ENCODE peak calls at places on chromosomes 7 and 10, in ten cellular contexts. Z is endothelial cell, W is mucosa of descending colon, A is tibial artery, L is HL-60, T is WERI-Rb-1, H is AG09319, B is Caco-2, V is neural crest cell, O is GM13976. G is an unnamed sample.

GRCh38 chr10:124383496-124383895 is 35.2 kb downstream of the OAT start:
- DNase-seq in W (no peak), L (no peak), O (no peak), Z (no peak), V (no peak), B (no peak), A (peak), T (no peak), H (no peak), G (no peak)

GRCh38 chr7:105009667-105010537 is 4.1 kb upstream of the KMT2E start:
- DNase-seq in Z (no peak), H (no peak), V (no peak), W (no peak), O (no peak), B (no peak), T (no peak), A (no peak), L (no peak), G (no peak)

GRCh38 chr7:108461855-108462254 is 5.6 kb upstream of the NRCAM start:
- DNase-seq in V (no peak), B (no peak), O (no peak), L (no peak), A (no peak), H (peak), Z (no peak), W (no peak), T (peak), G (no peak)

GRCh38 chr7:107076781-107077698 is 32.5 kb downstream of the PRKAR2B start:
- DNase-seq in B (no peak), O (no peak), Z (no peak), V (no peak), L (no peak), H (no peak), T (no peak), W (no peak), A (no peak), G (no peak)

GRCh38 chr10:13765641-13766341 is 179.0 kb downstream of the PRPF18 start:
- DNase-seq in Z (no peak), O (no peak), B (peak), W (peak), T (no peak), A (no peak), V (no peak), H (no peak), L (no peak), G (peak)

GRCh38 chr7:32670105-32670504 is 174.8 kb downstream of the AVL9 start:
- DNase-seq in L (no peak), Z (no peak), T (no peak), O (no peak), W (peak), A (no peak), B (peak), H (no peak), V (no peak), G (peak)

GRCh38 chr10:65968437-65968836 is 957.4 kb upstream of the LRRTM3 start:
- DNase-seq in A (no peak), T (no peak), Z (no peak), W (no peak), L (no peak), O (no peak), B (no peak), V (no peak), H (no peak), G (no peak)

GRCh38 chr10:61898435-61898778 is 3.1 kb upstream of the ARID5B start:
- DNase-seq in W (no peak), T (no peak), L (no peak), B (peak), A (no peak), H (no peak), O (no peak), Z (no peak), V (no peak), G (no peak)

GRCh38 chr10:58385784-58386112 is 538 bp downstream of the TFAM start:
- DNase-seq in W (peak), V (peak), O (peak), B (peak), H (no peak), Z (peak), T (peak), A (no peak), L (no peak), G (peak)

GRCh38 chr10:1074063-1074747 is 18.0 kb downstream of the WDR37 start:
- DNase-seq in W (no peak), L (no peak), B (no peak), O (no peak), V (no peak), Z (no peak), H (no peak), A (no peak), T (no peak), G (no peak)

GRCh38 chr10:93593749-93594148 is 7.3 kb downstream of the RBP4 start:
- DNase-seq in L (no peak), A (no peak), Z (no peak), H (no peak), V (no peak), T (no peak), B (no peak), O (no peak), W (no peak), G (no peak)

GRCh38 chr10:128854965-128855364 is 612.1 kb upstream of the MGMT start:
- DNase-seq in T (no peak), O (no peak), V (no peak), Z (no peak), L (no peak), W (peak), B (no peak), H (no peak), A (peak), G (no peak)

GRCh38 chr7:727104-727805 is at the start of gene PRKAR1B:
- DNase-seq in V (no peak), L (peak), W (peak), T (peak), Z (no peak), H (no peak), O (peak), B (peak), A (no peak), G (peak)

GRCh38 chr7:130345106-130345505 is 490 bp downstream of the CPA5 start:
- DNase-seq in T (no peak), W (no peak), H (no peak), B (no peak), O (no peak), V (no peak), A (no peak), L (no peak), Z (no peak), G (no peak)

GRCh38 chr10:21020545-21020944 is 123.4 kb upstream of the NEBL start:
- DNase-seq in Z (peak), W (peak), T (peak), B (peak), H (no peak), L (no peak), O (peak), A (no peak), V (no peak), G (peak)

GRCh38 chr10:43943119-43943824 is 294.6 kb upstream of the ZNF32 start:
- DNase-seq in V (no peak), W (no peak), B (no peak), O (no peak), A (no peak), L (no peak), T (no peak), H (no peak), Z (peak), G (no peak)

GRCh38 chr7:24830440-24831050 is 73.3 kb upstream of the GSDME start:
- DNase-seq in O (no peak), H (no peak), W (peak), A (no peak), B (no peak), L (no peak), V (no peak), Z (no peak), T (no peak), G (no peak)

GRCh38 chr10:99756158-99756557 is 24.1 kb downstream of the CUTC start:
- DNase-seq in V (no peak), L (no peak), A (no peak), T (no peak), H (no peak), B (no peak), Z (no peak), W (no peak), O (no peak), G (no peak)

GRCh38 chr7:33040803-33041516 is 21.6 kb downstream of the NT5C3A start:
- DNase-seq in B (no peak), A (no peak), V (no peak), L (no peak), O (peak), W (peak), T (no peak), H (no peak), Z (no peak), G (peak)

GRCh38 chr7:48781783-48782182 is 142.6 kb upstream of the CDC14C start:
- DNase-seq in T (no peak), A (no peak), B (no peak), V (no peak), W (no peak), Z (no peak), O (no peak), L (no peak), H (no peak), G (no peak)

GRCh38 chr10:129968020-129968861 is 4.2 kb upstream of the EBF3 start:
- DNase-seq in Z (peak), O (no peak), W (no peak), T (no peak), H (no peak), L (no peak), V (no peak), B (no peak), A (peak), G (no peak)

GRCh38 chr10:129740532-129741279 is 223.4 kb downstream of the EBF3 start:
- DNase-seq in B (peak), T (no peak), Z (no peak), W (no peak), V (no peak), L (no peak), A (peak), H (no peak), O (no peak), G (no peak)

GRCh38 chr7:84912993-84913635 is 273.7 kb downstream of the SEMA3D start:
- DNase-seq in H (no peak), A (no peak), V (no peak), L (no peak), Z (no peak), T (no peak), W (no peak), O (no peak), B (peak), G (no peak)

GRCh38 chr7:84916161-84916560 is 270.7 kb downstream of the SEMA3D start:
- DNase-seq in B (peak), W (no peak), L (no peak), Z (no peak), T (no peak), O (no peak), H (no peak), A (no peak), V (no peak), G (no peak)

GRCh38 chr7:84913731-84914130 is 273.1 kb downstream of the SEMA3D start:
- DNase-seq in H (peak), Z (no peak), V (no peak), W (no peak), L (no peak), O (no peak), B (no peak), A (no peak), T (no peak), G (no peak)

GRCh38 chr7:84912537-84912936 is 274.3 kb downstream of the SEMA3D start:
- DNase-seq in T (no peak), W (no peak), O (no peak), B (no peak), A (no peak), L (no peak), Z (no peak), V (no peak), H (no peak), G (no peak)

DNA sequence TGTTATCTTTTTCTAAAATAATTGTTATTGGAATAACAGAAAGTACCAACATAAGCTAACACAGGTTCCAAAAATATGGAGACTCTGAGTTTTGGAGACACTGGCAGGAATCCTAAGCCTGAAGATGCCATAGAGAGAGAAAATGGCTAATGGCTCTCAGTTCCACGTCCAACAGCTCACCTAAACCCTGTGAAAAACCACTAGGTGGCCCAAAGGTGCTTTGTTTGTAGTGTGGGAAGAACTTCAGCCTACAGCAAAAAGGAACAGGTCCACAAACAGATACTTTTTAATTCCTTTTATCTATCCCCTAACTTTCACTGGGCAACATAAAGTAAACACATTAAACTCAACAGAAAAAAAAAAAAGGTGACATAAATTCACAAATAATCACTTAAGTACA is 272.3 kb downstream of the SEMA3D start:
- DNase-seq in B (peak), O (no peak), T (peak), L (no peak), H (no peak), W (no peak), A (no peak), V (no peak), Z (no peak), G (no peak)
- TF ChIP-seq CTCF in B (peak), O (no peak), T (peak), L (no peak), H (no peak), W (no peak), A (no peak), V (no peak), Z (no peak), G (no peak)

GRCh38 chr7:128915271-128915819 is 4.8 kb upstream of the KCP start:
- DNase-seq in V (no peak), L (no peak), W (no peak), O (peak), T (no peak), B (no peak), H (no peak), A (peak), Z (no peak), G (no peak)

GRCh38 chr7:128913856-128914565 is 3.5 kb upstream of the KCP start:
- DNase-seq in B (no peak), V (no peak), W (no peak), T (no peak), H (no peak), Z (no peak), O (no peak), A (peak), L (no peak), G (no peak)

GRCh38 chr7:128916643-128916915 is 6.1 kb upstream of the KCP start:
- DNase-seq in T (no peak), V (no peak), B (no peak), A (no peak), H (no peak), L (no peak), O (no peak), W (no peak), Z (no peak), G (no peak)

GRCh38 chr7:128915841-128916642 is 5.5 kb upstream of the KCP start:
- DNase-seq in T (no peak), A (peak), V (no peak), Z (no peak), B (no peak), W (no peak), H (no peak), L (no peak), O (peak), G (no peak)

GRCh38 chr7:128914566-128915151 is 4.2 kb upstream of the KCP start:
- DNase-seq in B (no peak), O (peak), T (no peak), Z (no peak), A (peak), W (no peak), L (no peak), H (no peak), V (no peak), G (no peak)
- TF ChIP-seq CTCF in B (no peak), O (no peak), T (no peak), Z (no peak), A (no peak), W (no peak), L (no peak), H (no peak), V (no peak), G (no peak)

DNA sequence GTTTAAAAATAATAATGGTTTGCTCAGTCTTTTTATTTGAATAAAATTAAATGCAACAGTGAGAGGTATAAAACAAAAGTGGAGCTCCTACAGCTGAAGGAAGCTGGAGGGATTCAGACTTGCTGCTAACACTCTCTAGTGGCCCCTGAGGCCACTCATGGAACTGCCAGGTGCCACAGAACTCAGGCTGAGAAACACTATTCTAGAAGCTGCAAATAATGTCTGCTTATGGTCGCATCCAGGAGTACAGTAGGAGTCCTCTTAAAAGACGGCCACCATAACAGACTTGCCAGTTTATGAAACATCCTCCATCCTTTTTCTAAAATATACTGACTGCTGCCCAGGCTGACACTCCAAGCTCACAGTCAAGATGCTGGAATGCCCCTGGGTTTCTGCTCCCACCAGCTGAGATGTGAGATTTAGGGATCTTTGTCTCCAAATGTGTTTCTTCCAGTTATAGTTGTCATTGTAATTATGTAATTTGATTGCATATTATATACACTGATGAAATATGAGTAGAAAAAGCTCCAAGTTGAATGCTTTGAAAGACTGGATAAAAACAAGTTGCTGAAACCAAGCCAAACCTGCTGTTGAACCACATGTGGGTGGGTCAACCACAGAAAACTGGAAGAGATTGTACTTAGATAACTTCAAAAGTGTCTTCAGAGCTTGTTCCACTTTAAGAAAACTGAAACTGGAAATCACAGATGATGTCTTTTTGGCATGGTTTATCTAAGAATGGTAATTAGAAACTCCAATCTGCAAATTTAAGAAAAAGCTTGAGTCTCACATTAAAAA is 213.7 kb upstream of the AOAH start:
- DNase-seq in V (no peak), L (no peak), W (no peak), T (no peak), Z (no peak), B (no peak), A (no peak), O (no peak), H (no peak), G (no peak)
- TF ChIP-seq CTCF in V (peak), L (no peak), W (no peak), T (peak), Z (peak), B (no peak), A (no peak), O (no peak), H (no peak), G (no peak)

DNA sequence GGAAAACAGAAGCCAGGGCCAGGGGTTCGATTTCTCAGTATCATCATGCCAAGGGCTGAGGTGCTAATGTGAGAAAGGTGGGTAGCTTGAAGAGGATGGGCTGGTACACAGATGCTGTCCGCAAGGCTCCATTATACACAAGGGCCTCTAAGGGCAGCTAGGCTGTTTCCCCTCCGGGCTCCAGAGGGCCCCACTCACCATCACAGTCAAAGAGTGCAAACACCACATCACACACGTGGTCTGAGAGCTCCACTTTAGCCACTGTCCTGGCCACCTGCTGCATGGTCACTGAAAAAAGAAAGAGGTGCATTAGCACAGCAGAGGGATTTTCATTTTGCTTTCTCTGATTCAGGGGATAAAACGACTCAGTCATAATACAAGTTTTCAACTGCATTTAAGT is 20.9 kb upstream of the DNAJB12 start:
- DNase-seq in Z (no peak), W (no peak), A (no peak), V (no peak), O (no peak), H (no peak), B (peak), T (peak), L (no peak), G (peak)
- TF ChIP-seq CTCF in Z (no peak), W (no peak), A (no peak), V (peak), O (no peak), H (peak), B (peak), T (peak), L (no peak), G (no peak)

DNA sequence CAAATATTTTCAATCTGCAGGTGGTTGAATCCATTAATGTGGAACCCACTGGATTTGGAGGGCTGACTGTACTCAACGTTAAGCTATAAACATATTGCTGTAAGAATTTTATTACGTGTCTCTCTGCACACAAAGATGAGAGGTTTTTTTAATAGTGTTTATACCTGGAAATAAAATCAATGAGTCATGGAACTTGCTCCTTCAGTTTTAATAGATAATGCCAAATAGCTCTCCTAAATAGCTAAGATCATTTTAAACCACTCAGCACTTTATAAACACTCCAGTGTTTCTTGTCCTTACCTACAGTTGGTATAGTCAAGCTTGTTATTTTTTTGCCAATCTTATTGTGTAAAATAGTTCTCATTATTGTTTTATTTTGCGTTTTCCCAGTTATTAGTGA is 455.6 kb upstream of the FZD8 start:
- DNase-seq in O (no peak), V (no peak), H (no peak), Z (no peak), W (no peak), T (no peak), B (no peak), L (no peak), A (no peak), G (no peak)
- TF ChIP-seq CTCF in O (no peak), V (no peak), H (no peak), Z (no peak), W (no peak), T (no peak), B (no peak), L (no peak), A (no peak), G (no peak)

GRCh38 chr7:37234928-37235327 is 213.7 kb downstream of the ELMO1 start:
- DNase-seq in Z (peak), H (no peak), L (no peak), A (no peak), V (no peak), T (peak), B (peak), W (no peak), O (peak), G (peak)
- TF ChIP-seq CTCF in Z (peak), H (peak), L (no peak), A (peak), V (peak), T (peak), B (peak), W (no peak), O (peak), G (peak)

DNA sequence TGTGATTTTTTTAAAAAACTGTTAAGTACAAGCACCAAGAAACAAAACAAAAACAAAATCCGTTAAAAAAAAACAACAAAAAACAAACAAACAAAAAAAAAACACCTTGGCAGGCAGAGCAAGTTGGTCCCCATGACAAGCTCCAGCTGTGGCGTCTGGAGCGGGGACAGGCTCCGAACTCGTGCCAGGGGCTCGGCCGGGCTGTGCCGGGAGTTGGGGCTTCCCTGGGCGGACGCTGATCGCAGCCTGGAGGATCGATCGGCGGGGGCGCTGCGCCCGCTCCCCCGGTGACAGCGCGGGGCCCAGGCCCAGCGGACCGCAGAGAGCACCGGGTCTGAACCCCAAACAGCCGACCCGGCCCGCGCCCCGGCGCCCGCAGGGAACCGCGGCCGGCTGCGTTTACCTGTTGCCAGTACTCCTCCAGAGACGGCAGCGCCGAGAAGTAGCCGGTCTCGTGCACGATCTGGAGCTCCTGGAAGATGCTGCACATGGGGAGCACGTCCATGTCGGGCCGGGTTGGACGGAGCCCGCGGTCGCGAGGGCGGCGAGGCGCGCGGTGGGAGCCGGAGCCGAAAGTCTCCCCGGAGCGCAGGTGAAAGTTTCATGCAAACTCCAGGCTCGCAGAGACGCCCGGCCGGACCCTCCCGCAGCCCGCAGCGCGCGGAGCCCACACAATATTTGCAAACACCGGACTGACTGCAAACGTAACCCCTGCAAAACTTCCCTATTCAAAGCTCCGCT is at the start of gene KLF6:
- DNase-seq in W (peak), H (no peak), T (no peak), Z (peak), L (no peak), B (no peak), V (peak), A (peak), O (peak), G (peak)
- TF ChIP-seq CTCF in W (no peak), H (no peak), T (no peak), Z (no peak), L (no peak), B (no peak), V (no peak), A (peak), O (peak), G (no peak)

G was measured in Calu3.